ENCODE peak calls at places on chromosomes 3 and 15, in four cellular contexts. I is astrocyte of the spinal cord, P is hypothalamus, Q is GM12865. W is an unnamed sample.

GRCh38 chr3:53721187-53721946 is 124.9 kb downstream of the CHDH start:
- DNase-seq in P (no peak), I (peak), Q (no peak), W (no peak)

GRCh38 chr3:58833501-58833900 is 166.9 kb upstream of the FAM3D start:
- DNase-seq in P (no peak), I (no peak), Q (no peak), W (no peak)

GRCh38 chr3:65742914-65743313 is 295.8 kb downstream of the MAGI1 start:
- DNase-seq in Q (no peak), P (no peak), I (peak), W (no peak)

GRCh38 chr15:31227954-31228542 is 98.6 kb upstream of the KLF13 start:
- DNase-seq in I (no peak), P (no peak), Q (peak), W (no peak)

GRCh38 chr3:69116162-69116561 is 6.2 kb downstream of the LMOD3 start:
- DNase-seq in Q (no peak), P (no peak), I (no peak), W (no peak)

GRCh38 chr3:133384331-133385027 is 15.4 kb upstream of the BFSP2 start:
- DNase-seq in Q (peak), P (peak), I (peak), W (peak)

GRCh38 chr15:78242128-78242527 is 7.8 kb upstream of the ACSBG1 start:
- DNase-seq in Q (peak), P (no peak), I (no peak), W (no peak)

GRCh38 chr3:15844889-15845288 is 47.1 kb upstream of the ANKRD28 start:
- DNase-seq in Q (no peak), I (no peak), P (no peak), W (no peak)

GRCh38 chr15:36177590-36178281 is 401.7 kb upstream of the CDIN1 start:
- DNase-seq in Q (no peak), P (no peak), I (no peak), W (peak)

GRCh38 chr3:129587559-129588210 is 18.8 kb downstream of the PLXND1 start:
- DNase-seq in P (no peak), Q (no peak), I (no peak), W (no peak)

W was measured in RPMI7951.